ENCODE peak calls at places on chromosomes 11 and 22, in four cellular contexts. One of them, this sample, is unnamed. For H3K9me3 and H3K4me1, the result is how much of the 10 kb centered on the place peaks cover.

GRCh38 chr22:35761037-35761436 is 43.4 kb downstream of the APOL5 start:
- DNase-seq in prostate gland: no peak
- DNase-seq in suprapubic skin: no peak
- DNase-seq in HCT116: peak
- DNase-seq in this sample: no peak

GRCh38 chr22:25137577-25138525 is 61.8 kb upstream of the CRYBB3 start:
- DNase-seq in prostate gland: peak
- DNase-seq in suprapubic skin: no peak
- DNase-seq in HCT116: peak
- DNase-seq in this sample: peak

GRCh38 chr22:17918840-17919239 is 105.5 kb downstream of the MICAL3 start:
- DNase-seq in prostate gland: no peak
- DNase-seq in suprapubic skin: no peak
- DNase-seq in HCT116: no peak
- DNase-seq in this sample: no peak

GRCh38 chr11:76270387-76270786 is 64.1 kb upstream of the WNT11 start:
- DNase-seq in prostate gland: no peak
- DNase-seq in suprapubic skin: peak
- DNase-seq in HCT116: no peak
- DNase-seq in this sample: no peak

GRCh38 chr22:20211997-20212753 is 55.9 kb downstream of the RTN4R start:
- DNase-seq in prostate gland: no peak
- DNase-seq in suprapubic skin: no peak
- DNase-seq in HCT116: peak
- DNase-seq in this sample: peak

GRCh38 chr22:37032134-37032534 is 12.6 kb downstream of the MPST start:
- DNase-seq in prostate gland: no peak
- DNase-seq in suprapubic skin: no peak
- DNase-seq in HCT116: no peak
- DNase-seq in this sample: no peak

GRCh38 chr11:89660234-89660633 is 49.9 kb upstream of the TRIM77 start:
- DNase-seq in prostate gland: no peak
- DNase-seq in suprapubic skin: no peak
- DNase-seq in HCT116: no peak
- DNase-seq in this sample: no peak

GRCh38 chr11:32464078-32464477 is 28.7 kb upstream of the WT1 start:
- DNase-seq in prostate gland: no peak
- DNase-seq in suprapubic skin: no peak
- DNase-seq in HCT116: no peak
- DNase-seq in this sample: no peak

GRCh38 chr22:37207981-37208380 is 4.3 kb downstream of the SSTR3 start:
- DNase-seq in prostate gland: no peak
- DNase-seq in suprapubic skin: peak
- DNase-seq in HCT116: no peak
- DNase-seq in this sample: no peak

GRCh38 chr11:128653828-128654231 is 40.0 kb upstream of the FLI1 start:
- DNase-seq in prostate gland: peak
- DNase-seq in suprapubic skin: peak
- DNase-seq in HCT116: no peak
- DNase-seq in this sample: peak

GRCh38 chr11:12167098-12167999 is 57.0 kb downstream of the MICAL2 start:
- DNase-seq in prostate gland: no peak
- DNase-seq in suprapubic skin: no peak
- DNase-seq in HCT116: peak
- DNase-seq in this sample: no peak

GRCh38 chr11:122248130-122248529 is 132.1 kb upstream of the BLID start:
- DNase-seq in prostate gland: no peak
- DNase-seq in suprapubic skin: no peak
- DNase-seq in HCT116: no peak
- DNase-seq in this sample: no peak

GRCh38 chr22:39513791-39514190 is 6.6 kb upstream of the ATF4 start:
- DNase-seq in prostate gland: no peak
- DNase-seq in suprapubic skin: no peak
- DNase-seq in HCT116: no peak
- DNase-seq in this sample: no peak
- H3K9me3 ChIP-seq in prostate gland: under half
- H3K9me3 ChIP-seq in suprapubic skin: under half
- H3K9me3 ChIP-seq in HCT116: under half
- H3K9me3 ChIP-seq in this sample: under half

DNA sequence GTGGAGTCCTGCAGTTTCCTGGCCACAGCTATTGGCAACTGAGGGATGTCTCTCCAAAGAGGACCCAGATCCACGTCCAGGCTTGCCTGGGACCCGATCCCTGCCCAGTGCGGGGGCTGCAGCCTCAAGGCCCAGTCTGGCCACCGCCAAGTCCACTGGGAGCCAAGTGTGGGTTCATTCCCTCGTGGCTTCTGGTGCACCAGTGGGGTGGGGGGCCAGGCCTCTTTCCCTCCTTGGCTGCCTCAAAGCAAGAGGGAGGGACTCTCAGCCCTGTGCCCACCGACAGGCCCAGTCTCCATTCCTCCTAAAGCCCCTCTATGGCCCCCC is 13.3 kb upstream of the PIM3 start:
- DNase-seq in prostate gland: no peak
- DNase-seq in suprapubic skin: no peak
- DNase-seq in HCT116: no peak
- DNase-seq in this sample: no peak
- H3K4me1 ChIP-seq in prostate gland: under half
- H3K4me1 ChIP-seq in suprapubic skin: half or more
- H3K4me1 ChIP-seq in HCT116: half or more
- H3K4me1 ChIP-seq in this sample: under half

GRCh38 chr11:2888266-2888968 is 2.8 kb upstream of the CDKN1C start:
- DNase-seq in prostate gland: peak
- DNase-seq in suprapubic skin: peak
- DNase-seq in HCT116: peak
- DNase-seq in this sample: peak
- TF ChIP-seq POLR2AphosphoS5 in prostate gland: peak
- TF ChIP-seq POLR2AphosphoS5 in suprapubic skin: no peak
- TF ChIP-seq POLR2AphosphoS5 in HCT116: peak
- TF ChIP-seq POLR2AphosphoS5 in this sample: peak

GRCh38 chr22:47928626-47929025 is 1166.2 kb downstream of the TBC1D22A start:
- DNase-seq in prostate gland: no peak
- DNase-seq in suprapubic skin: no peak
- DNase-seq in HCT116: no peak
- DNase-seq in this sample: no peak

GRCh38 chr22:47927811-47928210 is 1165.4 kb downstream of the TBC1D22A start:
- DNase-seq in prostate gland: no peak
- DNase-seq in suprapubic skin: no peak
- DNase-seq in HCT116: no peak
- DNase-seq in this sample: no peak

GRCh38 chr22:47933226-47933625 is 1170.8 kb downstream of the TBC1D22A start:
- DNase-seq in prostate gland: no peak
- DNase-seq in suprapubic skin: no peak
- DNase-seq in HCT116: no peak
- DNase-seq in this sample: no peak

GRCh38 chr22:47929646-47930185 is 1167.3 kb downstream of the TBC1D22A start:
- DNase-seq in prostate gland: no peak
- DNase-seq in suprapubic skin: no peak
- DNase-seq in HCT116: no peak
- DNase-seq in this sample: no peak

GRCh38 chr22:47929073-47929472 is 1166.6 kb downstream of the TBC1D22A start:
- DNase-seq in prostate gland: no peak
- DNase-seq in suprapubic skin: no peak
- DNase-seq in HCT116: no peak
- DNase-seq in this sample: no peak
- H3K9me3 ChIP-seq in prostate gland: under half
- H3K9me3 ChIP-seq in suprapubic skin: under half
- H3K9me3 ChIP-seq in HCT116: under half
- H3K9me3 ChIP-seq in this sample: under half

GRCh38 chr11:114129699-114130659 is 70.5 kb downstream of the ZBTB16 start:
- DNase-seq in prostate gland: peak
- DNase-seq in suprapubic skin: no peak
- DNase-seq in HCT116: no peak
- DNase-seq in this sample: no peak

GRCh38 chr11:114133548-114134329 is 74.2 kb downstream of the ZBTB16 start:
- DNase-seq in prostate gland: peak
- DNase-seq in suprapubic skin: no peak
- DNase-seq in HCT116: no peak
- DNase-seq in this sample: no peak

GRCh38 chr11:114132427-114132826 is 72.9 kb downstream of the ZBTB16 start:
- DNase-seq in prostate gland: no peak
- DNase-seq in suprapubic skin: no peak
- DNase-seq in HCT116: no peak
- DNase-seq in this sample: no peak

GRCh38 chr11:114132944-114133394 is 73.5 kb downstream of the ZBTB16 start:
- DNase-seq in prostate gland: peak
- DNase-seq in suprapubic skin: no peak
- DNase-seq in HCT116: no peak
- DNase-seq in this sample: no peak

DNA sequence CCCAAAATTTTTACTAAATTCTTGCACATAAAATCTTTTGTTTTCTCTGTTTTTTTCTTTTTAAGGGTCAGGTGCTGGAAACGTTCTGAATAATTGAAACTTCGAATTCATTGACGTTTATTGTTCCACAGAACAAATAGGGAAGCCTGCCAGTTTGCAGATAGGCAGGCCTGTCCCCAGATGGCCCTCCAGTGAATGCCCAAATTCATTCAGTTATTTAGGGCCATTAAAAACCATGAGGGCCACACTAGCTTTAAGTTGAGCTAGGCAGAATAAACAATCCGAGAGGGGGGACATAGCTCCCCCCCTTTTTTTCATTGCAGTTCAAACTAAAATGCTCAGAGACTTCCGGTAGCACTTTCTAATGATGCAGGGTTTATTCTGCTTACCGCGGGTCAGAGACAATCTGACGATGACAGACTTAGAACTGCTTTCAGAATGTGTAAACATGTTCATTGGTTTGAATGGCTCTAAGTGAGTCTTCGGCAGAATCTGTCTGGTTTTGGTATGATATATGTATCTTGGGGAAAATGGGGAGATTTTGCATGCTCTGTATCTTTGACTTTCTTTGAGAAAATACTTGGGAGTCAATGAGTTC is 72.0 kb downstream of the ZBTB16 start:
- DNase-seq in prostate gland: no peak
- DNase-seq in suprapubic skin: no peak
- DNase-seq in HCT116: no peak
- DNase-seq in this sample: no peak
- H3K4me1 ChIP-seq in prostate gland: half or more
- H3K4me1 ChIP-seq in suprapubic skin: half or more
- H3K4me1 ChIP-seq in HCT116: under half
- H3K4me1 ChIP-seq in this sample: half or more

DNA sequence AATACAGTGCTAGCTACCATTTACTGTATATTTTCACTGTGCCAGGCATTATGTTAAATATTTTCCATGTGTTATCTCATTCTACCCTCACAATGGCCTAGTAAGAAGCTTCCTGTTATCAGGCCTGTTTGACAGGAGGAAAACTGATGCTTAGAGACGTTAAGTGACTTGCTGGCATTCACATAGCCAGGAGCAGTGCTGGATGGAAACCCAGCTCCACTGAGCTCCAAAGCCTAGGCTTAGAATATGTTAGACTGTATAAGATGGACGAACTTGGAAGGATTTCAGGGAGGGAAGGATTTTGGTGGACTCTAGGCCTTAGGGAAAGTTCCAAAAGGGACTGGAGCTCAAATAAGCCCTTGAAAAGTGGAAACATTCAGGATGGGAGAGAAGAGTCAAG is 2.1 kb downstream of the CD44 start:
- DNase-seq in prostate gland: no peak
- DNase-seq in suprapubic skin: no peak
- DNase-seq in HCT116: no peak
- DNase-seq in this sample: no peak
- TF ChIP-seq POLR2AphosphoS5 in prostate gland: no peak
- TF ChIP-seq POLR2AphosphoS5 in suprapubic skin: no peak
- TF ChIP-seq POLR2AphosphoS5 in HCT116: no peak
- TF ChIP-seq POLR2AphosphoS5 in this sample: no peak

DNA sequence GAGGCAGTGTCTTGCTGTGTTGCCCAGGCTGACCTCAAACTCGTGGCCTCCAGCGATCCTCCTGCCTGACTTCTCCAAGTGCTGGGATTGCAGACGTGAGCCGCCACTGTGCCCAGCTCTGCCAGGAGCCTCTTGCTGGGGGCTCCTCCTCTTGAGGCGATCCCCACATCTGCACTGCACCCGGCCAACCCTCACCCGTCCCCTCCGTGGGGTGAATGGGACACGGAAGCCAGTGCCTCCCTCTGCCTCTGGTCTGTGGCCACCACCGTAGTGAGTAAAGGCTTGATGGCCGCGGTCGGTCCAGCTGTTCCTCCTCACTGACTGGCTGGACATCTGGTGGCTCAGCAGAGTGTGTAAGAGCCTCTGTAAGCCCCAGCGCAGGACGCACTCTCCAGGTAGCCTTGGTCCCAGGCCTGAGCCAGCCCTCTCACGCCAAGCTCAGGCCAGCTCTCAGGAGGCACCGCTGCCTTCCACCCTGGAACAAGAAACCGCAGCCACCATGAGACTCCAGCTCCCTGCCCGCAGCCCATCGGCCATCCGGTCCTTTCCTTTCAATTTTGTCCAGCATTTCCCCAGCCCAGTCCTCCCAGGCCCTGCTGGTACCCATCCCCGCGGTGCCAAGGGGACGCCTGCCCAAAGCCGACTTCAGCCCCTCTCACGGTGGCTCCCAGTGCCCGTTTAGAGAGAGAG is 100.3 kb downstream of the BRD1 start:
- DNase-seq in prostate gland: no peak
- DNase-seq in suprapubic skin: no peak
- DNase-seq in HCT116: no peak
- DNase-seq in this sample: no peak
- H3K9me3 ChIP-seq in prostate gland: under half
- H3K9me3 ChIP-seq in suprapubic skin: under half
- H3K9me3 ChIP-seq in HCT116: under half
- H3K9me3 ChIP-seq in this sample: under half

GRCh38 chr11:65578134-65578533 is 2.3 kb downstream of the EHBP1L1 start:
- DNase-seq in prostate gland: no peak
- DNase-seq in suprapubic skin: no peak
- DNase-seq in HCT116: no peak
- DNase-seq in this sample: no peak

GRCh38 chr11:65579291-65579690 is 3.4 kb downstream of the EHBP1L1 start:
- DNase-seq in prostate gland: no peak
- DNase-seq in suprapubic skin: no peak
- DNase-seq in HCT116: no peak
- DNase-seq in this sample: no peak

GRCh38 chr11:65577756-65578109 is 1.9 kb downstream of the EHBP1L1 start:
- DNase-seq in prostate gland: no peak
- DNase-seq in suprapubic skin: no peak
- DNase-seq in HCT116: no peak
- DNase-seq in this sample: no peak

GRCh38 chr11:65580031-65580692 is 4.3 kb downstream of the EHBP1L1 start:
- DNase-seq in prostate gland: no peak
- DNase-seq in suprapubic skin: no peak
- DNase-seq in HCT116: no peak
- DNase-seq in this sample: no peak

GRCh38 chr11:65578667-65579066 is 2.8 kb downstream of the EHBP1L1 start:
- DNase-seq in prostate gland: no peak
- DNase-seq in suprapubic skin: no peak
- DNase-seq in HCT116: no peak
- DNase-seq in this sample: no peak
- H3K4me1 ChIP-seq in prostate gland: under half
- H3K4me1 ChIP-seq in suprapubic skin: half or more
- H3K4me1 ChIP-seq in HCT116: under half
- H3K4me1 ChIP-seq in this sample: half or more

GRCh38 chr22:44739024-44739423 is 13.4 kb upstream of the ARHGAP8 start:
- DNase-seq in prostate gland: no peak
- DNase-seq in suprapubic skin: no peak
- DNase-seq in HCT116: no peak
- DNase-seq in this sample: no peak
- TF ChIP-seq POLR2AphosphoS5 in prostate gland: no peak
- TF ChIP-seq POLR2AphosphoS5 in suprapubic skin: no peak
- TF ChIP-seq POLR2AphosphoS5 in HCT116: no peak
- TF ChIP-seq POLR2AphosphoS5 in this sample: no peak

This sample was measured in stomach.